ENCODE peak calls at places on chromosome 18, in ten cellular contexts. T is stimulated activated CD4-positive, alpha-beta T cell treated with anti-CD3 and anti-CD28 coated beads, Interleukin-2, amount 100 ng/mL, for 24 hours; X is fibroblast of pulmonary artery; U is GM13976; V is foreskin fibroblast; N is tibial artery; W is right lobe of liver; M is CD8-positive, alpha-beta memory T cell; E is ovary; I is esophagus squamous epithelium. J is an unnamed sample.

GRCh38 chr18:64115906-64116305 is 33.0 kb downstream of the LINC00305 start:
- DNase-seq in I (no peak), M (no peak), E (no peak), N (no peak), X (peak), T (no peak), W (no peak), U (no peak), V (no peak), J (no peak)

GRCh38 chr18:8424917-8425725 is 184.1 kb upstream of the RAB12 start:
- DNase-seq in M (no peak), U (no peak), T (no peak), N (no peak), V (peak), I (no peak), W (no peak), X (peak), E (no peak), J (peak)

GRCh38 chr18:53864758-53865157 is 359.7 kb downstream of the MBD2 start:
- DNase-seq in V (no peak), U (no peak), W (no peak), I (no peak), T (no peak), X (peak), E (no peak), N (no peak), M (no peak), J (no peak)

GRCh38 chr18:14971461-14972185 is 223.7 kb downstream of the ANKRD30B start:
- DNase-seq in U (no peak), X (no peak), I (no peak), T (no peak), N (no peak), W (no peak), M (no peak), V (peak), E (no peak), J (peak)

GRCh38 chr18:8696749-8697211 is 8.6 kb upstream of the MTCL1 start:
- DNase-seq in E (peak), U (peak), N (peak), T (peak), I (peak), W (peak), V (peak), M (peak), X (peak), J (peak)

GRCh38 chr18:53056064-53056463 is 716.1 kb downstream of the DCC start:
- DNase-seq in I (no peak), E (no peak), W (no peak), U (no peak), V (no peak), X (no peak), M (no peak), T (no peak), N (no peak), J (no peak)

GRCh38 chr18:41977233-41977632 is 22.2 kb downstream of the PIK3C3 start:
- DNase-seq in I (no peak), V (no peak), M (no peak), X (no peak), U (no peak), N (no peak), E (no peak), T (no peak), W (no peak), J (no peak)

GRCh38 chr18:40867452-40867851 is 1087.6 kb upstream of the PIK3C3 start:
- DNase-seq in V (peak), U (no peak), E (no peak), W (no peak), M (no peak), N (no peak), T (no peak), I (no peak), X (peak), J (no peak)

GRCh38 chr18:32278148-32278799 is 88.4 kb downstream of the MEP1B start:
- DNase-seq in W (no peak), N (no peak), X (no peak), M (no peak), U (no peak), I (no peak), V (no peak), T (no peak), E (no peak), J (no peak)

GRCh38 chr18:36365836-36366775 is 68.6 kb downstream of the FHOD3 start:
- DNase-seq in W (no peak), T (no peak), I (no peak), M (no peak), N (no peak), X (no peak), E (no peak), U (no peak), V (no peak), J (no peak)

GRCh38 chr18:3448845-3449701 is 899 bp upstream of the TGIF1 start:
- DNase-seq in T (peak), V (peak), M (peak), X (peak), N (peak), E (peak), I (peak), U (peak), W (peak), J (no peak)

GRCh38 chr18:50806208-50806616 is 13.6 kb downstream of the MRO start:
- DNase-seq in M (no peak), W (peak), V (no peak), N (peak), X (no peak), E (no peak), I (no peak), U (no peak), T (no peak), J (no peak)

GRCh38 chr18:58859935-58860334 is 4.7 kb upstream of the ZNF532 start:
- DNase-seq in N (no peak), M (no peak), X (no peak), E (no peak), W (no peak), V (no peak), I (no peak), T (no peak), U (no peak), J (no peak)

GRCh38 chr18:7596133-7596532 is 29.0 kb downstream of the PTPRM start:
- DNase-seq in N (no peak), U (no peak), T (no peak), W (no peak), I (no peak), E (no peak), X (peak), M (no peak), V (no peak), J (no peak)

GRCh38 chr18:65073060-65073550 is 677.7 kb upstream of the CDH7 start:
- DNase-seq in W (no peak), T (no peak), I (no peak), X (no peak), N (no peak), E (no peak), M (no peak), V (no peak), U (no peak), J (no peak)

GRCh38 chr18:49613741-49614151 is 51.9 kb downstream of the LIPG start:
- DNase-seq in N (no peak), E (no peak), X (no peak), T (no peak), V (no peak), U (no peak), W (no peak), I (no peak), M (no peak), J (no peak)

GRCh38 chr18:9615973-9616559 is 1.7 kb upstream of the PPP4R1 start:
- DNase-seq in M (no peak), U (no peak), E (no peak), I (no peak), X (no peak), W (no peak), V (peak), N (no peak), T (no peak), J (peak)

GRCh38 chr18:69655816-69656215 is 255.1 kb downstream of the DOK6 start:
- DNase-seq in T (no peak), X (no peak), N (no peak), U (no peak), W (no peak), M (no peak), V (no peak), E (no peak), I (no peak), J (no peak)

GRCh38 chr18:69230204-69230603 is 170.5 kb upstream of the DOK6 start:
- DNase-seq in U (no peak), X (no peak), I (no peak), W (no peak), T (no peak), N (no peak), M (no peak), V (no peak), E (no peak), J (no peak)

GRCh38 chr18:9802175-9802747 is 83.5 kb upstream of the TXNDC2 start:
- DNase-seq in W (no peak), T (no peak), E (no peak), M (no peak), U (no peak), V (no peak), I (no peak), N (no peak), X (no peak), J (no peak)

GRCh38 chr18:47248610-47249343 is 2.7 kb downstream of the SKOR2 start:
- DNase-seq in X (no peak), M (no peak), U (no peak), V (no peak), W (no peak), I (no peak), E (no peak), N (no peak), T (no peak), J (no peak)

GRCh38 chr18:11179959-11180519 is 30.7 kb upstream of the PIEZO2 start:
- DNase-seq in N (no peak), W (no peak), U (no peak), T (no peak), M (no peak), V (no peak), I (no peak), E (no peak), X (no peak), J (no peak)

GRCh38 chr18:37199741-37200140 is 365.9 kb downstream of the CELF4 start:
- DNase-seq in N (no peak), X (no peak), V (no peak), U (no peak), T (no peak), E (no peak), M (no peak), W (no peak), I (no peak), J (no peak)

GRCh38 chr18:75106746-75107145 is 102.2 kb downstream of the PTGR3 start:
- DNase-seq in V (no peak), M (no peak), U (no peak), T (peak), W (no peak), E (no peak), I (no peak), X (no peak), N (no peak), J (no peak)

GRCh38 chr18:8084160-8084559 is 517.0 kb downstream of the PTPRM start:
- DNase-seq in W (no peak), M (no peak), V (peak), X (peak), E (no peak), T (no peak), I (no peak), N (no peak), U (no peak), J (peak)

GRCh38 chr18:23842305-23842704 is 153.1 kb downstream of the LAMA3 start:
- DNase-seq in V (no peak), T (no peak), N (no peak), W (no peak), X (no peak), E (no peak), M (no peak), I (no peak), U (no peak), J (no peak)

GRCh38 chr18:47969851-47970250 is 39.4 kb upstream of the SMAD2 start:
- DNase-seq in T (no peak), M (no peak), I (no peak), E (no peak), N (no peak), U (no peak), W (no peak), X (no peak), V (no peak), J (no peak)

GRCh38 chr18:49898421-49898820 is 85.1 kb upstream of the ACAA2 start:
- DNase-seq in W (no peak), E (peak), M (peak), U (peak), T (peak), X (peak), I (no peak), V (peak), N (peak), J (peak)

GRCh38 chr18:32438173-32438572 is 32.5 kb downstream of the GAREM1 start:
- DNase-seq in E (peak), N (no peak), V (no peak), I (no peak), W (peak), T (no peak), X (no peak), M (no peak), U (no peak), J (no peak)

GRCh38 chr18:79964330-79965118 is at the start of gene HSBP1L1:
- DNase-seq in X (peak), W (peak), T (peak), N (no peak), U (peak), E (peak), M (peak), I (no peak), V (no peak), J (peak)

GRCh38 chr18:9827856-9828793 is 57.6 kb upstream of the TXNDC2 start:
- DNase-seq in W (no peak), I (no peak), N (peak), M (no peak), X (peak), V (peak), T (no peak), U (no peak), E (no peak), J (peak)

GRCh38 chr18:76685402-76685801 is 137.0 kb upstream of the ZNF236 start:
- DNase-seq in I (no peak), V (no peak), X (no peak), U (no peak), M (no peak), T (no peak), N (no peak), E (no peak), W (no peak), J (no peak)

GRCh38 chr18:623760-624620 is 27.2 kb downstream of the CLUL1 start:
- DNase-seq in T (peak), V (peak), W (peak), X (peak), I (no peak), U (peak), N (peak), E (peak), M (peak), J (peak)

GRCh38 chr18:76993085-76993382 is 139.5 kb downstream of the MBP start:
- DNase-seq in I (no peak), N (no peak), M (no peak), V (no peak), X (no peak), E (no peak), W (no peak), U (no peak), T (no peak), J (no peak)

GRCh38 chr18:46722051-46722450 is 34.8 kb downstream of the ST8SIA5 start:
- DNase-seq in N (no peak), V (no peak), X (no peak), E (no peak), T (no peak), W (no peak), M (no peak), I (no peak), U (no peak), J (no peak)

J was measured in Caki2.